ENCODE peak calls at places on chromosomes 11 and 22, in five cellular contexts. V is CD4-positive, alpha-beta T cell; H is stomach; K is stimulated activated naive CD4-positive, alpha-beta T cell; U is neuronal stem cell. N is an unnamed sample.

GRCh38 chr11:128022007-128022368 is 565.4 kb downstream of the ETS1 start:
- DNase-seq in U (no peak), V (no peak), K (no peak), H (no peak), N (peak)

GRCh38 chr22:40383905-40384304 is 13.5 kb downstream of the SGSM3 start:
- DNase-seq in V (no peak), K (no peak), U (no peak), H (no peak), N (peak)

GRCh38 chr11:2884424-2884815 is 1.2 kb downstream of the CDKN1C start:
- DNase-seq in K (no peak), V (no peak), U (no peak), H (peak), N (peak)

GRCh38 chr22:20545681-20546521 is 38.5 kb downstream of the MED15 start:
- DNase-seq in V (no peak), K (no peak), H (no peak), U (no peak), N (no peak)

GRCh38 chr22:32706149-32706548 is 95.4 kb upstream of the TIMP3 start:
- DNase-seq in U (no peak), H (no peak), K (no peak), V (no peak), N (no peak)

GRCh38 chr11:119472186-119472855 is 49.3 kb upstream of the THY1 start:
- DNase-seq in U (no peak), V (no peak), H (peak), K (no peak), N (no peak)

GRCh38 chr22:37303821-37304274 is 21.5 kb downstream of the CYTH4 start:
- DNase-seq in H (no peak), U (no peak), V (no peak), K (no peak), N (no peak)

GRCh38 chr11:15594607-15595006 is 479.9 kb downstream of the INSC start:
- DNase-seq in U (no peak), K (no peak), V (no peak), H (no peak), N (no peak)

GRCh38 chr11:88051386-88051785 is 123.9 kb downstream of the RAB38 start:
- DNase-seq in H (no peak), V (no peak), U (no peak), K (no peak), N (no peak)

GRCh38 chr11:3137486-3138177 is 27.5 kb downstream of the OSBPL5 start:
- DNase-seq in K (no peak), U (no peak), V (no peak), H (no peak), N (no peak)

GRCh38 chr11:68505596-68505995 is 45.0 kb downstream of the PPP6R3 start:
- DNase-seq in U (no peak), V (no peak), K (no peak), H (no peak), N (no peak)

GRCh38 chr11:68215087-68215445 is 2.0 kb upstream of the KMT5B start:
- DNase-seq in U (no peak), K (no peak), H (no peak), V (no peak), N (no peak)

GRCh38 chr11:15575409-15575808 is 460.7 kb downstream of the INSC start:
- DNase-seq in K (no peak), V (no peak), U (no peak), H (no peak), N (no peak)

GRCh38 chr22:28728621-28729313 is 12.9 kb downstream of the CHEK2 start:
- DNase-seq in K (no peak), U (no peak), V (no peak), H (no peak), N (no peak)

GRCh38 chr22:37275134-37275533 is 7.2 kb upstream of the CYTH4 start:
- DNase-seq in H (no peak), V (no peak), K (no peak), U (no peak), N (no peak)

GRCh38 chr22:26548303-26548702 is 36.0 kb upstream of the TFIP11 start:
- DNase-seq in H (no peak), V (no peak), K (no peak), U (no peak), N (no peak)

GRCh38 chr11:58575377-58576020 is at the start of gene LPXN:
- DNase-seq in V (peak), H (no peak), U (no peak), K (peak), N (peak)

GRCh38 chr22:29108137-29108536 is 35.3 kb downstream of the KREMEN1 start:
- DNase-seq in K (no peak), U (no peak), V (no peak), H (no peak), N (no peak)

GRCh38 chr11:110279881-110280280 is 16.5 kb downstream of the RDX start:
- DNase-seq in U (no peak), V (no peak), K (no peak), H (no peak), N (no peak)

GRCh38 chr22:43923191-43923590 is 414 bp upstream of the PNPLA3 start:
- DNase-seq in H (no peak), U (no peak), V (no peak), K (no peak), N (no peak)

GRCh38 chr11:606245-606644 is 9.5 kb downstream of the IRF7 start:
- DNase-seq in V (no peak), H (peak), U (no peak), K (no peak), N (peak)

GRCh38 chr11:84022221-84022620 is 736.1 kb upstream of the CCDC90B start:
- DNase-seq in H (no peak), K (no peak), V (no peak), U (peak), N (peak)

GRCh38 chr11:33634291-33634834 is 66.3 kb downstream of the C11orf91 start:
- DNase-seq in V (no peak), U (no peak), K (no peak), H (no peak), N (no peak)

GRCh38 chr11:34601085-34601444 is 19.8 kb upstream of the EHF start:
- DNase-seq in K (no peak), V (no peak), U (no peak), H (no peak), N (peak)